ENCODE peak calls at places on chromosomes 13 and 19, in six cellular contexts. V is CD8-positive, alpha-beta T cell; U is heart right ventricle; L is pancreas; Q is iPS DF 6.9; Y is GM23338. J is an unnamed sample. For H3K4me1, the result is how much of the 10 kb centered on the place peaks cover.

GRCh38 chr13:35855531-35856019 is 275.6 kb downstream of the DCLK1 start:
- DNase-seq in V (no peak), U (no peak), L (no peak), Q (peak), Y (peak), J (no peak)

GRCh38 chr19:3442487-3443071 is 37.7 kb downstream of the SMIM24 start:
- DNase-seq in V (no peak), U (no peak), L (no peak), Q (no peak), Y (no peak), J (peak)

GRCh38 chr19:40612831-40613668 is 11.9 kb downstream of the LTBP4 start:
- DNase-seq in V (peak), U (peak), L (peak), Q (no peak), Y (peak), J (peak)

GRCh38 chr19:465056-465816 is 4.4 kb upstream of the SHC2 start:
- DNase-seq in V (no peak), U (no peak), L (peak), Q (no peak), Y (no peak), J (no peak)

GRCh38 chr13:36363464-36363863 is 17.3 kb upstream of the SPART start:
- DNase-seq in V (no peak), U (no peak), L (no peak), Q (no peak), Y (no peak), J (no peak)

GRCh38 chr13:48251616-48252081 is 18.6 kb downstream of the ITM2B start:
- DNase-seq in V (no peak), U (no peak), L (no peak), Q (no peak), Y (no peak), J (no peak)

GRCh38 chr19:10365518-10365917 is 14.9 kb downstream of the TYK2 start:
- DNase-seq in V (no peak), U (no peak), L (no peak), Q (no peak), Y (no peak), J (no peak)

GRCh38 chr13:73450583-73450982 is 391.8 kb downstream of the KLF5 start:
- DNase-seq in V (no peak), U (no peak), L (no peak), Q (no peak), Y (no peak), J (no peak)

GRCh38 chr13:100588350-100589177 is at the start of gene GGACT:
- DNase-seq in V (peak), U (peak), L (peak), Q (peak), Y (peak), J (peak)

GRCh38 chr13:101989798-101990350 is 412.0 kb downstream of the FGF14 start:
- DNase-seq in V (no peak), U (no peak), L (no peak), Q (no peak), Y (no peak), J (no peak)

GRCh38 chr13:35471466-35472307 is 4.8 kb downstream of the MAB21L1 start:
- DNase-seq in V (no peak), U (no peak), L (no peak), Q (no peak), Y (peak), J (peak)

GRCh38 chr19:12783849-12784393 is 7.4 kb upstream of the JUNB start:
- DNase-seq in V (no peak), U (peak), L (no peak), Q (no peak), Y (no peak), J (no peak)
- H3K4me1 ChIP-seq in V (half or more), U (half or more), L (under half), Q (under half), Y (under half), J (half or more)

GRCh38 chr13:112713517-112714253 is 23.8 kb downstream of the ATP11A start:
- DNase-seq in V (no peak), U (no peak), L (no peak), Q (no peak), Y (no peak), J (no peak)

GRCh38 chr13:112715715-112716460 is 26.1 kb downstream of the ATP11A start:
- DNase-seq in V (no peak), U (no peak), L (no peak), Q (no peak), Y (no peak), J (peak)

GRCh38 chr13:112714366-112714765 is 24.5 kb downstream of the ATP11A start:
- DNase-seq in V (no peak), U (no peak), L (no peak), Q (no peak), Y (no peak), J (no peak)

GRCh38 chr13:112716461-112716820 is 26.6 kb downstream of the ATP11A start:
- DNase-seq in V (no peak), U (no peak), L (no peak), Q (no peak), Y (no peak), J (peak)

DNA sequence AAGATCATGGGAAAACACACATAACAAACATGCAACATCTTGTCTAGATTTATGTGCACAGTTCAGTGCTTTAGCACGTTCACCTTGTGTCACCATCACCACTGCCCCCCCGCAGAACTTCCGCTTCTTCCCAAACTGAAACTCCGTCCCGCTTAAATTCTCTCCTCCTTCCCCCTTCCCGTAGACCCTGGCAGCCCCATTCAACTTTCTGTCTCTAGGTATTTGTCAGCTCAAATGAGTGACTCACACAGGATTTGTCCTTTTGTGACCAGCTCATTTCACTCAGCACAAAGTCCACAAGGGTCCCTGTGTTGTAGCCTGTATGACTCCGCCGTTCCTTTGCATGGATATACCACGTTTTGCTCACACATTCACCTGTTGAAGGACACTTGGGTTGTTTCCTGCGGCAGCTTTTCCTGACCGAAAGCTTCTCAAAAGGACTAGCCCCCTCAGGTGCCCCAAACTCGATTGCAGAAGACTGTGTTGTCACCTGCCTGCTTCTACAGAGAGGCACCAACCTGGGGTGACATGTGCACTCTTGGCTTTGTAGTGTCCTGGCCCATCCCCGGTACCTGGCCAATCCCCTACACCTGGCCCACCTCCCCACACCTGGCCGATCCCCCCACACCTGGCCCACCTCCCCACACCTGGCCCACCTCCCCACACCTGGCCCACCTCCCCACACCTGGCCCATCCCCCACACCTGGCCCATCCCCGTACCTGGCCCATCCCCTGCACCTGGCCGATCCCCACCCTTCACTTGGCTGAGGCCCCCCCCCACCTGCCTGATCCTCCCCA is 25.1 kb downstream of the ATP11A start:
- DNase-seq in V (no peak), U (no peak), L (no peak), Q (no peak), Y (no peak), J (no peak)
- H3K4me1 ChIP-seq in V (under half), U (under half), L (under half), Q (under half), Y (half or more), J (under half)

GRCh38 chr13:84653915-84654534 is 771.8 kb upstream of the SLITRK1 start:
- DNase-seq in V (no peak), U (peak), L (no peak), Q (no peak), Y (no peak), J (no peak)

GRCh38 chr13:84655677-84656076 is 773.4 kb upstream of the SLITRK1 start:
- DNase-seq in V (no peak), U (no peak), L (no peak), Q (no peak), Y (peak), J (no peak)

GRCh38 chr13:84658881-84659661 is 776.8 kb upstream of the SLITRK1 start:
- DNase-seq in V (no peak), U (no peak), L (no peak), Q (no peak), Y (no peak), J (no peak)

GRCh38 chr13:84651288-84651687 is 769.0 kb upstream of the SLITRK1 start:
- DNase-seq in V (no peak), U (no peak), L (no peak), Q (no peak), Y (no peak), J (no peak)

DNA sequence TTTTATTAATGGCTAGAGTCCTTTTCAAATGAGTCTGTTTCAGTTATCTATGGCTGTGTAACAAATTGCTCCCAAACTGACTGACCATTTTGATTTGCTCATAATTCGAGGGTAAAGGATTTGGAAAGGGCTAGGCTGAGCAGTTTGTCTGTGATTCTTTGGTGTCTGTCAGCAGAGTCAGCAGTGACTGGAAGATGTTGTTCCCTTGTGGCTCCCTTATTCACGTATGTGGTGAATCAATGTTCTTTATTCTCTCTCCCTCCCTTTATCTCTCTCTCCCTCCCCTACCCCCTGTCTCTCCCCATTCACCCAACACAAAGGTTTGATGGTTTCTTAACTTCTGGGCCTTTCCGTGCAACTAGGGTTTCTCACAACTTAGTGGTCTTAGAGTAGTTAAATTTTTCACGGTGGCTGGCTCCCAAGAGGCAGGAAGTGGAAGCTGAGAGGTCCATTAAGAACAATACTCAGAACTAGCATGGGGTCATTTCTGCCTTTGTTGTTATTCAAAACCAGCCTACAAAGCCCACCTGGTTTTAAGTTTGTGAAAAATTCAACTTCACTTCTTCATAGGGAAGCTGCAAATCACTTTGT is 772.5 kb upstream of the SLITRK1 start:
- DNase-seq in V (no peak), U (no peak), L (no peak), Q (peak), Y (peak), J (no peak)
- H3K4me1 ChIP-seq in V (under half), U (under half), L (under half), Q (under half), Y (under half), J (under half)

DNA sequence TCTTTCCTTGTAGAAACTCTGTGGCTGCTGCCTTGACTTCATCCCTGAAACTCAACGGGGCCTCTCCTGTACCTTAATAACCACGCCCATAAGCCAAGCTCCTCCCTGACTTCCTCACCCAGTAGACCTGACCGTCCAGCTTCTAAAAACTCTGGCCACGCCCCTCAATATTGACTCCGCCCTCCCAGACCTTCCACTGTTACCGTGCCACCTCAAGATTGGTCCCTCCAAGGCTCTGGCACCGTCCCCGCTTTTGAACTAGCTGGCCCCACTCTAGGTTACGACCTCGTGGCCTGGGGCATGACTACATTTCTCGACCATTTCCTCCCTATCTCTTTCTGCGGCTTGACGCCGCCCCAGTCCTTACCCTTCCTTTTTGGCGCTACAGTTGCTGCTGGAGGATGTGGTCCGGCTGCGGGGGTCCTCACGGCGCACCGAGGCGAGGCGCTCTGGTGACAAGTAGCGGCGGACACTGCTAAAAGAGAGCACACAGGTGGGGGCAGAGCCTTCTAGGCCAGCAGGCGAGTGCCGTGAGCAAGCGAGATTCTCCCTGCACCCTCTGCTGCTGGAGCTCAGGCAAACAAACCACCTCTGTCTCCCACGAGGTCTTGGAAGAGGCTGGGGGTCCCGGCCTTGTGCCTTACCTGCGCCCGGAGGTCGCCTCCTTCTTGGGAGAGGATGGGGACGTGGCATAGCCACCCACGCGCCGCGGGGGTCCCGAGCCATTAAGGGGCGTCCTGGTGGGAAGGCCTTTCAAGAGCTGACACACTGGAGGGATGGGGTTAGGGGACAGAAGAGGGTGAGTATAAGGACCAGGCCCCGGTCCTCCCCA is 2.3 kb upstream of the EML2 start:
- DNase-seq in V (peak), U (peak), L (peak), Q (peak), Y (peak), J (peak)
- H3K4me1 ChIP-seq in V (under half), U (under half), L (under half), Q (under half), Y (under half), J (under half)